ENCODE peak calls at places on chromosomes 4 and X, in seven cellular contexts. A, D, W, L, Q, S and J are unnamed samples.

GRCh38 chr4:152894673-152895072 is 41.5 kb upstream of the FHDC1 start:
- DNase-seq in A (no peak), D (peak), L (no peak), W (no peak), Q (no peak), S (peak), J (no peak)

GRCh38 chrX:50579955-50580354 is 109.3 kb upstream of the DGKK start:
- DNase-seq in A (peak), S (peak), D (no peak), Q (no peak), L (peak), W (peak), J (peak)

GRCh38 chrX:73447311-73447794 is 500 bp downstream of the CDX4 start:
- DNase-seq in S (no peak), L (no peak), W (no peak), Q (no peak), A (no peak), D (no peak), J (no peak)

GRCh38 chr4:143337600-143338287 is 1.1 kb downstream of the GAB1 start:
- DNase-seq in L (no peak), A (peak), D (no peak), W (peak), S (peak), Q (peak), J (no peak)

GRCh38 chr4:23930750-23931488 is 41.1 kb upstream of the PPARGC1A start:
- DNase-seq in A (no peak), D (no peak), S (no peak), W (no peak), Q (no peak), L (no peak), J (peak)

GRCh38 chrX:45009371-45010000 is 136.5 kb downstream of the KDM6A start:
- DNase-seq in D (no peak), L (no peak), W (no peak), A (no peak), S (peak), Q (no peak), J (no peak)

GRCh38 chr4:153465922-153466636 is at the start of gene TMEM131L:
- DNase-seq in Q (peak), D (no peak), W (peak), A (peak), L (peak), S (peak), J (no peak)

GRCh38 chr4:40280586-40280985 is 54.5 kb upstream of the CHRNA9 start:
- DNase-seq in D (no peak), W (no peak), Q (no peak), A (no peak), L (no peak), S (no peak), J (no peak)

GRCh38 chr4:8765084-8765483 is 106.6 kb downstream of the HMX1 start:
- DNase-seq in A (no peak), W (no peak), Q (no peak), L (no peak), D (no peak), S (no peak), J (no peak)

GRCh38 chr4:180058731-180059215 is 2184.4 kb upstream of the TENM3 start:
- DNase-seq in S (no peak), A (no peak), W (peak), L (no peak), D (no peak), Q (peak), J (no peak)

GRCh38 chr4:56958111-56958517 is 19.3 kb downstream of the NOA1 start:
- DNase-seq in W (peak), Q (peak), L (peak), S (peak), A (no peak), D (peak), J (peak)

GRCh38 chr4:77989986-77990385 is 67.1 kb upstream of the FRAS1 start:
- DNase-seq in S (no peak), D (no peak), L (no peak), W (no peak), Q (no peak), A (no peak), J (no peak)

GRCh38 chrX:16687514-16687913 is 25.0 kb downstream of the CTPS2 start:
- DNase-seq in A (no peak), D (no peak), Q (no peak), S (peak), L (no peak), W (no peak), J (no peak)

GRCh38 chrX:119755981-119756533 is 2.3 kb upstream of the SOWAHD start:
- DNase-seq in W (no peak), S (no peak), A (no peak), D (no peak), L (no peak), Q (no peak), J (no peak)

GRCh38 chr4:63580796-63581475 is 828.3 kb downstream of the TECRL start:
- DNase-seq in D (no peak), S (no peak), A (no peak), Q (no peak), L (no peak), W (no peak), J (no peak)

GRCh38 chrX:40083120-40083978 is 14.4 kb downstream of the BCOR start:
- DNase-seq in A (no peak), Q (no peak), S (no peak), L (no peak), D (no peak), W (no peak), J (no peak)

GRCh38 chr4:1014395-1015167 is 3.2 kb downstream of the FGFRL1 start:
- DNase-seq in L (no peak), W (no peak), A (no peak), Q (peak), S (no peak), D (no peak), J (no peak)

GRCh38 chr4:6987566-6987920 is 55.6 kb upstream of the TADA2B start:
- DNase-seq in L (no peak), D (peak), Q (no peak), A (no peak), S (peak), W (no peak), J (no peak)

GRCh38 chrX:86148024-86148511 is at the start of gene DACH2:
- DNase-seq in D (no peak), Q (peak), S (no peak), L (no peak), W (peak), A (no peak), J (no peak)

GRCh38 chrX:43785930-43786591 is 96.2 kb downstream of the MAOB start:
- DNase-seq in L (no peak), S (no peak), Q (no peak), D (no peak), A (no peak), W (no peak), J (no peak)

GRCh38 chr4:68249434-68249833 is 3.9 kb upstream of the TMPRSS11B start:
- DNase-seq in D (no peak), L (no peak), A (no peak), W (no peak), S (no peak), Q (no peak), J (no peak)

GRCh38 chrX:150933945-150934350 is 35.5 kb upstream of the CD99L2 start:
- DNase-seq in Q (no peak), L (no peak), A (peak), D (no peak), W (no peak), S (no peak), J (no peak)

GRCh38 chr4:96675420-96675819 is 835.5 kb downstream of the PDHA2 start:
- DNase-seq in S (no peak), D (no peak), Q (no peak), L (no peak), A (no peak), W (no peak), J (no peak)

GRCh38 chrX:120839506-120839905 is 36.2 kb downstream of the CT47B1 start:
- DNase-seq in A (no peak), Q (no peak), S (peak), D (no peak), L (no peak), W (no peak), J (no peak)